ENCODE peak calls at places on chromosomes 16 and 17, in six cellular contexts. One of them, this sample, is unnamed.

GRCh38 chr17:49603720-49604119 is 28.0 kb downstream of the NXPH3 start:
- DNase-seq in NCI-H1436: no peak
- DNase-seq in epithelial cell of esophagus: no peak
- DNase-seq in activated CD4-positive, alpha-beta T cell treated with anti-CD3 and anti-CD28 coated beads, Interleukin-2, amount 50 U/mL, for 1 hour: no peak
- DNase-seq in CD8-positive, alpha-beta T cell: no peak
- DNase-seq in IMR-90: no peak
- DNase-seq in this sample: no peak

GRCh38 chr17:20981046-20981920 is 61.5 kb downstream of the USP22 start:
- DNase-seq in NCI-H1436: no peak
- DNase-seq in epithelial cell of esophagus: no peak
- DNase-seq in activated CD4-positive, alpha-beta T cell treated with anti-CD3 and anti-CD28 coated beads, Interleukin-2, amount 50 U/mL, for 1 hour: no peak
- DNase-seq in CD8-positive, alpha-beta T cell: no peak
- DNase-seq in IMR-90: no peak
- DNase-seq in this sample: no peak

GRCh38 chr17:19897901-19898300 is 30.2 kb upstream of the ULK2 start:
- DNase-seq in NCI-H1436: no peak
- DNase-seq in epithelial cell of esophagus: peak; percentile 56
- DNase-seq in activated CD4-positive, alpha-beta T cell treated with anti-CD3 and anti-CD28 coated beads, Interleukin-2, amount 50 U/mL, for 1 hour: no peak
- DNase-seq in CD8-positive, alpha-beta T cell: no peak
- DNase-seq in IMR-90: peak; percentile 90
- DNase-seq in this sample: no peak

GRCh38 chr17:56178203-56178602 is 24.9 kb downstream of the ANKFN1 start:
- DNase-seq in NCI-H1436: no peak
- DNase-seq in epithelial cell of esophagus: no peak
- DNase-seq in activated CD4-positive, alpha-beta T cell treated with anti-CD3 and anti-CD28 coated beads, Interleukin-2, amount 50 U/mL, for 1 hour: no peak
- DNase-seq in CD8-positive, alpha-beta T cell: no peak
- DNase-seq in IMR-90: no peak
- DNase-seq in this sample: no peak

GRCh38 chr17:79658811-79659207 is 48.0 kb upstream of the RBFOX3 start:
- DNase-seq in NCI-H1436: no peak
- DNase-seq in epithelial cell of esophagus: no peak
- DNase-seq in activated CD4-positive, alpha-beta T cell treated with anti-CD3 and anti-CD28 coated beads, Interleukin-2, amount 50 U/mL, for 1 hour: no peak
- DNase-seq in CD8-positive, alpha-beta T cell: no peak
- DNase-seq in IMR-90: peak; percentile 21
- DNase-seq in this sample: peak; percentile 53

GRCh38 chr17:53950207-53950857 is 127.6 kb downstream of the KIF2B start:
- DNase-seq in NCI-H1436: no peak
- DNase-seq in epithelial cell of esophagus: no peak
- DNase-seq in activated CD4-positive, alpha-beta T cell treated with anti-CD3 and anti-CD28 coated beads, Interleukin-2, amount 50 U/mL, for 1 hour: no peak
- DNase-seq in CD8-positive, alpha-beta T cell: no peak
- DNase-seq in IMR-90: no peak
- DNase-seq in this sample: peak; percentile 27

GRCh38 chr16:11149011-11149616 is 106.9 kb downstream of the SOCS1 start:
- DNase-seq in NCI-H1436: no peak
- DNase-seq in epithelial cell of esophagus: no peak
- DNase-seq in activated CD4-positive, alpha-beta T cell treated with anti-CD3 and anti-CD28 coated beads, Interleukin-2, amount 50 U/mL, for 1 hour: no peak
- DNase-seq in CD8-positive, alpha-beta T cell: no peak
- DNase-seq in IMR-90: peak; percentile 27
- DNase-seq in this sample: no peak

GRCh38 chr16:67563708-67564468 is 1.6 kb downstream of the CTCF start:
- DNase-seq in NCI-H1436: peak; percentile 11
- DNase-seq in epithelial cell of esophagus: peak; percentile 88
- DNase-seq in activated CD4-positive, alpha-beta T cell treated with anti-CD3 and anti-CD28 coated beads, Interleukin-2, amount 50 U/mL, for 1 hour: peak; percentile 26
- DNase-seq in CD8-positive, alpha-beta T cell: no peak
- DNase-seq in IMR-90: peak; percentile 88
- DNase-seq in this sample: no peak

GRCh38 chr16:22614271-22614947 is 103.7 kb downstream of the NPIPB5 start:
- DNase-seq in NCI-H1436: no peak
- DNase-seq in epithelial cell of esophagus: peak; percentile 81
- DNase-seq in activated CD4-positive, alpha-beta T cell treated with anti-CD3 and anti-CD28 coated beads, Interleukin-2, amount 50 U/mL, for 1 hour: no peak
- DNase-seq in CD8-positive, alpha-beta T cell: no peak
- DNase-seq in IMR-90: no peak
- DNase-seq in this sample: no peak

GRCh38 chr17:47077576-47077975 is 98.5 kb upstream of the RPRML start:
- DNase-seq in NCI-H1436: no peak
- DNase-seq in epithelial cell of esophagus: peak; percentile 83
- DNase-seq in activated CD4-positive, alpha-beta T cell treated with anti-CD3 and anti-CD28 coated beads, Interleukin-2, amount 50 U/mL, for 1 hour: no peak
- DNase-seq in CD8-positive, alpha-beta T cell: no peak
- DNase-seq in IMR-90: peak; percentile 83
- DNase-seq in this sample: no peak

GRCh38 chr17:5123343-5124124 is 7.7 kb downstream of the USP6 start:
- DNase-seq in NCI-H1436: no peak
- DNase-seq in epithelial cell of esophagus: no peak
- DNase-seq in activated CD4-positive, alpha-beta T cell treated with anti-CD3 and anti-CD28 coated beads, Interleukin-2, amount 50 U/mL, for 1 hour: no peak
- DNase-seq in CD8-positive, alpha-beta T cell: no peak
- DNase-seq in IMR-90: no peak
- DNase-seq in this sample: no peak

GRCh38 chr17:5249615-5250014 is 15.0 kb upstream of the SCIMP start:
- DNase-seq in NCI-H1436: peak; percentile 49
- DNase-seq in epithelial cell of esophagus: peak; percentile 81
- DNase-seq in activated CD4-positive, alpha-beta T cell treated with anti-CD3 and anti-CD28 coated beads, Interleukin-2, amount 50 U/mL, for 1 hour: peak; percentile 56
- DNase-seq in CD8-positive, alpha-beta T cell: peak; percentile 30
- DNase-seq in IMR-90: peak; percentile 78
- DNase-seq in this sample: peak; percentile 57

GRCh38 chr16:58999751-59000150 is 265.6 kb upstream of the GOT2 start:
- DNase-seq in NCI-H1436: no peak
- DNase-seq in epithelial cell of esophagus: no peak
- DNase-seq in activated CD4-positive, alpha-beta T cell treated with anti-CD3 and anti-CD28 coated beads, Interleukin-2, amount 50 U/mL, for 1 hour: no peak
- DNase-seq in CD8-positive, alpha-beta T cell: no peak
- DNase-seq in IMR-90: no peak
- DNase-seq in this sample: no peak

GRCh38 chr17:10380631-10381408 is 8.0 kb upstream of the MYH13 start:
- DNase-seq in NCI-H1436: no peak
- DNase-seq in epithelial cell of esophagus: no peak
- DNase-seq in activated CD4-positive, alpha-beta T cell treated with anti-CD3 and anti-CD28 coated beads, Interleukin-2, amount 50 U/mL, for 1 hour: no peak
- DNase-seq in CD8-positive, alpha-beta T cell: no peak
- DNase-seq in IMR-90: peak; percentile 37
- DNase-seq in this sample: no peak

GRCh38 chr17:56756536-56756935 is 77.2 kb downstream of the C17orf67 start:
- DNase-seq in NCI-H1436: no peak
- DNase-seq in epithelial cell of esophagus: peak; percentile 82
- DNase-seq in activated CD4-positive, alpha-beta T cell treated with anti-CD3 and anti-CD28 coated beads, Interleukin-2, amount 50 U/mL, for 1 hour: no peak
- DNase-seq in CD8-positive, alpha-beta T cell: no peak
- DNase-seq in IMR-90: peak; percentile 98
- DNase-seq in this sample: no peak

GRCh38 chr16:62033065-62033464 is 3.2 kb downstream of the CDH8 start:
- DNase-seq in NCI-H1436: no peak
- DNase-seq in epithelial cell of esophagus: no peak
- DNase-seq in activated CD4-positive, alpha-beta T cell treated with anti-CD3 and anti-CD28 coated beads, Interleukin-2, amount 50 U/mL, for 1 hour: no peak
- DNase-seq in CD8-positive, alpha-beta T cell: no peak
- DNase-seq in IMR-90: no peak
- DNase-seq in this sample: no peak

GRCh38 chr17:48269209-48269608 is 160.8 kb downstream of the SKAP1 start:
- DNase-seq in NCI-H1436: no peak
- DNase-seq in epithelial cell of esophagus: no peak
- DNase-seq in activated CD4-positive, alpha-beta T cell treated with anti-CD3 and anti-CD28 coated beads, Interleukin-2, amount 50 U/mL, for 1 hour: no peak
- DNase-seq in CD8-positive, alpha-beta T cell: no peak
- DNase-seq in IMR-90: no peak
- DNase-seq in this sample: no peak

GRCh38 chr17:59527931-59528330 is 37.5 kb upstream of the DHX40 start:
- DNase-seq in NCI-H1436: no peak
- DNase-seq in epithelial cell of esophagus: peak; percentile 49
- DNase-seq in activated CD4-positive, alpha-beta T cell treated with anti-CD3 and anti-CD28 coated beads, Interleukin-2, amount 50 U/mL, for 1 hour: no peak
- DNase-seq in CD8-positive, alpha-beta T cell: no peak
- DNase-seq in IMR-90: no peak
- DNase-seq in this sample: no peak

GRCh38 chr17:80146121-80147034 is 550 bp downstream of the EIF4A3 start:
- DNase-seq in NCI-H1436: peak; percentile 23
- DNase-seq in epithelial cell of esophagus: no peak
- DNase-seq in activated CD4-positive, alpha-beta T cell treated with anti-CD3 and anti-CD28 coated beads, Interleukin-2, amount 50 U/mL, for 1 hour: no peak
- DNase-seq in CD8-positive, alpha-beta T cell: no peak
- DNase-seq in IMR-90: peak; percentile 16
- DNase-seq in this sample: peak; percentile 14

GRCh38 chr17:13688716-13689115 is 87.0 kb upstream of the HS3ST3A1 start:
- DNase-seq in NCI-H1436: no peak
- DNase-seq in epithelial cell of esophagus: no peak
- DNase-seq in activated CD4-positive, alpha-beta T cell treated with anti-CD3 and anti-CD28 coated beads, Interleukin-2, amount 50 U/mL, for 1 hour: no peak
- DNase-seq in CD8-positive, alpha-beta T cell: no peak
- DNase-seq in IMR-90: no peak
- DNase-seq in this sample: no peak

GRCh38 chr16:2016407-2016922 is 3.1 kb upstream of the NPW start:
- DNase-seq in NCI-H1436: no peak
- DNase-seq in epithelial cell of esophagus: no peak
- DNase-seq in activated CD4-positive, alpha-beta T cell treated with anti-CD3 and anti-CD28 coated beads, Interleukin-2, amount 50 U/mL, for 1 hour: no peak
- DNase-seq in CD8-positive, alpha-beta T cell: no peak
- DNase-seq in IMR-90: no peak
- DNase-seq in this sample: no peak

This sample was measured in endothelial cell.